ENCODE peak calls at places on chromosomes 6 and 20, in six cellular contexts. H is H54, U is brain microvascular endothelial cell, L is prostate gland, A is lower lobe of right lung, Q is germinal center. W is an unnamed sample.

GRCh38 chr6:161353208-161353613 is 79.3 kb upstream of the AGPAT4 start:
- DNase-seq in H (no peak), U (no peak), L (no peak), A (no peak), Q (no peak), W (no peak)

GRCh38 chr20:24770628-24771556 is 178.2 kb upstream of the CST7 start:
- DNase-seq in H (no peak), U (no peak), L (no peak), A (no peak), Q (no peak), W (no peak)

GRCh38 chr6:137416376-137417109 is 77.7 kb downstream of the OLIG3 start:
- DNase-seq in H (no peak), U (peak), L (no peak), A (no peak), Q (no peak), W (no peak)

GRCh38 chr20:59147197-59147596 is 16.4 kb upstream of the ZNF831 start:
- DNase-seq in H (no peak), U (no peak), L (no peak), A (no peak), Q (no peak), W (no peak)

GRCh38 chr6:5501837-5502236 is 240.5 kb downstream of the FARS2 start:
- DNase-seq in H (no peak), U (no peak), L (no peak), A (no peak), Q (no peak), W (no peak)

GRCh38 chr6:11094411-11094851 is 797 bp downstream of the SMIM13 start:
- DNase-seq in H (peak), U (peak), L (peak), A (peak), Q (peak), W (peak)

GRCh38 chr6:38346291-38347079 is 293.2 kb downstream of the BTBD9 start:
- DNase-seq in H (peak), U (peak), L (no peak), A (no peak), Q (no peak), W (no peak)

GRCh38 chr20:33490934-33491656 is 1.2 kb downstream of the CBFA2T2 start:
- DNase-seq in H (peak), U (no peak), L (no peak), A (no peak), Q (no peak), W (no peak)

GRCh38 chr6:153976921-153977693 is 61.9 kb upstream of the OPRM1 start:
- DNase-seq in H (no peak), U (peak), L (no peak), A (no peak), Q (no peak), W (no peak)

GRCh38 chr6:112563368-112563767 is 216.2 kb downstream of the RFPL4B start:
- DNase-seq in H (no peak), U (peak), L (no peak), A (no peak), Q (no peak), W (no peak)

GRCh38 chr6:52904562-52905279 is 4.8 kb downstream of the GSTA3 start:
- DNase-seq in H (peak), U (no peak), L (no peak), A (no peak), Q (no peak), W (no peak)

GRCh38 chr6:170136541-170137175 is 154.2 kb downstream of the DLL1 start:
- DNase-seq in H (no peak), U (no peak), L (no peak), A (peak), Q (no peak), W (no peak)

GRCh38 chr6:105243487-105243886 is 63.7 kb upstream of the POPDC3 start:
- DNase-seq in H (no peak), U (no peak), L (no peak), A (no peak), Q (no peak), W (no peak)

GRCh38 chr6:26336355-26337198 is 28.4 kb upstream of the BTN3A2 start:
- DNase-seq in H (no peak), U (no peak), L (no peak), A (no peak), Q (no peak), W (no peak)

GRCh38 chr6:116278853-116279231 is 888 bp downstream of the TSPYL1 start:
- DNase-seq in H (no peak), U (no peak), L (peak), A (no peak), Q (no peak), W (peak)

GRCh38 chr20:63215101-63216040 is 560 bp downstream of the YTHDF1 start:
- DNase-seq in H (peak), U (peak), L (no peak), A (no peak), Q (peak), W (peak)

GRCh38 chr20:48597521-48598302 is 230.1 kb downstream of the PREX1 start:
- DNase-seq in H (no peak), U (no peak), L (no peak), A (peak), Q (no peak), W (peak)

GRCh38 chr6:105553174-105553573 is 150.3 kb upstream of the PREP start:
- DNase-seq in H (no peak), U (no peak), L (peak), A (no peak), Q (no peak), W (no peak)

GRCh38 chr6:87213364-87213763 is 58.0 kb downstream of the ZNF292 start:
- DNase-seq in H (no peak), U (no peak), L (no peak), A (no peak), Q (no peak), W (no peak)

GRCh38 chr6:33882154-33882553 is 78.4 kb upstream of the MLN start:
- DNase-seq in H (no peak), U (no peak), L (peak), A (no peak), Q (no peak), W (no peak)

GRCh38 chr20:54221996-54222890 is 14.4 kb downstream of the PFDN4 start:
- DNase-seq in H (no peak), U (no peak), L (peak), A (no peak), Q (no peak), W (no peak)

GRCh38 chr6:18561006-18561750 is 174.0 kb downstream of the RNF144B start:
- DNase-seq in H (no peak), U (no peak), L (no peak), A (no peak), Q (no peak), W (no peak)

GRCh38 chr6:3795836-3796395 is 44.4 kb upstream of the PXDC1 start:
- DNase-seq in H (no peak), U (no peak), L (no peak), A (no peak), Q (no peak), W (no peak)

GRCh38 chr20:63009988-63010769 is 3.4 kb upstream of the BHLHE23 start:
- DNase-seq in H (no peak), U (no peak), L (no peak), A (no peak), Q (peak), W (no peak)

GRCh38 chr20:46458891-46459750 is 52.7 kb upstream of the ELMO2 start:
- DNase-seq in H (no peak), U (no peak), L (peak), A (peak), Q (no peak), W (peak)

GRCh38 chr20:49724637-49725606 is 11.2 kb upstream of the B4GALT5 start:
- DNase-seq in H (no peak), U (no peak), L (no peak), A (peak), Q (no peak), W (peak)

GRCh38 chr6:78513856-78514255 is 353.5 kb upstream of the IRAK1BP1 start:
- DNase-seq in H (no peak), U (no peak), L (no peak), A (no peak), Q (no peak), W (no peak)

GRCh38 chr6:35797837-35798526 is 859 bp upstream of the CLPS start:
- DNase-seq in H (no peak), U (no peak), L (no peak), A (no peak), Q (no peak), W (no peak)

GRCh38 chr6:156729248-156729647 is 47.9 kb upstream of the ARID1B start:
- DNase-seq in H (peak), U (peak), L (no peak), A (no peak), Q (no peak), W (no peak)

GRCh38 chr20:32282461-32282860 is 5.0 kb downstream of the KIF3B start:
- DNase-seq in H (no peak), U (no peak), L (peak), A (no peak), Q (no peak), W (no peak)

GRCh38 chr6:109339906-109340678 is 42.2 kb downstream of the CD164 start:
- DNase-seq in H (no peak), U (no peak), L (no peak), A (no peak), Q (no peak), W (no peak)

GRCh38 chr6:121143476-121143875 is 190.8 kb downstream of the TBC1D32 start:
- DNase-seq in H (no peak), U (no peak), L (no peak), A (no peak), Q (no peak), W (no peak)

GRCh38 chr20:57746201-57746600 is 36.4 kb upstream of the PMEPA1 start:
- DNase-seq in H (no peak), U (no peak), L (no peak), A (no peak), Q (no peak), W (peak)

W was measured in kidney.